ENCODE peak calls at places on chromosomes 5 and 9, in four cellular contexts. V is T-helper 2 cell; Z is activated naive CD8-positive, alpha-beta T cell treated with anti-CD3 and anti-CD28 coated beads, Interleukin-2, amount 50 U/mL, for 16 hours; S is T1000. R is an unnamed sample.

GRCh38 chr9:121883281-121884056 is 209.6 kb downstream of the TTLL11 start:
- DNase-seq in Z (no peak), S (no peak), V (no peak), R (peak)

GRCh38 chr9:123551636-123552203 is 195.7 kb downstream of the CRB2 start:
- DNase-seq in V (no peak), Z (no peak), S (no peak), R (no peak)

GRCh38 chr5:154190652-154191304 is at the start of gene GALNT10:
- DNase-seq in Z (no peak), S (peak), V (peak), R (no peak)

GRCh38 chr5:181160144-181160754 is 12.9 kb downstream of the OR2V2 start:
- DNase-seq in S (peak), V (peak), Z (no peak), R (no peak)

GRCh38 chr5:91297994-91298393 is 85.1 kb downstream of the ARRDC3 start:
- DNase-seq in S (no peak), V (no peak), Z (no peak), R (no peak)

GRCh38 chr5:9835121-9835770 is 205.1 kb upstream of the TAS2R1 start:
- DNase-seq in S (no peak), V (no peak), Z (no peak), R (no peak)

GRCh38 chr9:70567511-70567910 is 153.1 kb upstream of the KLF9 start:
- DNase-seq in S (no peak), Z (no peak), V (no peak), R (no peak)

GRCh38 chr5:172775326-172776234 is 4.6 kb upstream of the DUSP1 start:
- DNase-seq in V (no peak), Z (no peak), S (no peak), R (no peak)

GRCh38 chr9:127562841-127563523 is 49.1 kb upstream of the STXBP1 start:
- DNase-seq in V (no peak), Z (no peak), S (no peak), R (peak)

GRCh38 chr5:126973193-126973592 is 57.2 kb downstream of the MARCHF3 start:
- DNase-seq in Z (no peak), V (no peak), S (no peak), R (no peak)

GRCh38 chr9:100670719-100671118 is 92.8 kb downstream of the CAVIN4 start:
- DNase-seq in Z (no peak), V (no peak), S (no peak), R (no peak)

GRCh38 chr5:89901983-89902382 is 507.6 kb downstream of the CETN3 start:
- DNase-seq in Z (no peak), S (no peak), V (no peak), R (no peak)

R was measured in H54.